ENCODE peak calls at places on chromosome 22, in nine cellular contexts. V is PC-3, A is GM23338, K is fibroblast of pulmonary artery, Z is keratinocyte, R is endodermal cell, H is heart right ventricle, W is astrocyte of the spinal cord, U is hepatocyte. O is an unnamed sample.

GRCh38 chr22:31363885-31364284 is 17.7 kb upstream of the PATZ1 start:
- DNase-seq in V (no peak), A (peak), K (no peak), Z (no peak), R (peak), H (no peak), W (no peak), U (no peak), O (no peak)

GRCh38 chr22:39746600-39747262 is 146.8 kb downstream of the ENTHD1 start:
- DNase-seq in V (no peak), A (no peak), K (no peak), Z (no peak), R (no peak), H (no peak), W (no peak), U (no peak), O (no peak)

GRCh38 chr22:19776433-19777031 is 16.0 kb downstream of the TBX1 start:
- DNase-seq in V (no peak), A (no peak), K (no peak), Z (no peak), R (peak), H (no peak), W (no peak), U (no peak), O (no peak)

GRCh38 chr22:46560696-46561295 is 23.4 kb upstream of the CELSR1 start:
- DNase-seq in V (no peak), A (no peak), K (no peak), Z (no peak), R (no peak), H (no peak), W (no peak), U (no peak), O (no peak)

GRCh38 chr22:19488884-19489843 is 9.4 kb downstream of the CDC45 start:
- DNase-seq in V (peak), A (no peak), K (peak), Z (no peak), R (no peak), H (no peak), W (no peak), U (no peak), O (no peak)

GRCh38 chr22:38066381-38067027 is 9.3 kb downstream of the PICK1 start:
- DNase-seq in V (no peak), A (no peak), K (no peak), Z (no peak), R (no peak), H (no peak), W (no peak), U (no peak), O (no peak)

GRCh38 chr22:23263651-23264555 is 83.6 kb downstream of the BCR start:
- DNase-seq in V (no peak), A (no peak), K (no peak), Z (no peak), R (no peak), H (no peak), W (no peak), U (no peak), O (no peak)

GRCh38 chr22:31099386-31099785 is 8.0 kb downstream of the SELENOM start:
- DNase-seq in V (no peak), A (no peak), K (no peak), Z (no peak), R (no peak), H (no peak), W (no peak), U (peak), O (no peak)

GRCh38 chr22:37599161-37599560 is 9.5 kb upstream of the GGA1 start:
- DNase-seq in V (peak), A (no peak), K (no peak), Z (no peak), R (no peak), H (peak), W (no peak), U (no peak), O (no peak)

GRCh38 chr22:29044657-29045176 is 16.9 kb downstream of the C22orf31 start:
- DNase-seq in V (no peak), A (no peak), K (peak), Z (no peak), R (no peak), H (no peak), W (peak), U (peak), O (no peak)

GRCh38 chr22:33723915-33724314 is 196.4 kb downstream of the LARGE1 start:
- DNase-seq in V (no peak), A (no peak), K (no peak), Z (no peak), R (no peak), H (peak), W (no peak), U (no peak), O (no peak)

GRCh38 chr22:50178471-50178864 is 7.2 kb upstream of the TRABD start:
- DNase-seq in V (no peak), A (peak), K (no peak), Z (no peak), R (no peak), H (no peak), W (no peak), U (no peak), O (no peak)

GRCh38 chr22:39522567-39523300 is 2.4 kb downstream of the ATF4 start:
- DNase-seq in V (peak), A (no peak), K (peak), Z (no peak), R (no peak), H (no peak), W (peak), U (no peak), O (peak)

GRCh38 chr22:46622081-46622521 is 1.9 kb downstream of the GRAMD4 start:
- DNase-seq in V (no peak), A (no peak), K (no peak), Z (no peak), R (no peak), H (peak), W (no peak), U (no peak), O (no peak)

GRCh38 chr22:25779890-25780289 is 37.9 kb downstream of the MYO18B start:
- DNase-seq in V (no peak), A (no peak), K (no peak), Z (no peak), R (no peak), H (no peak), W (no peak), U (no peak), O (no peak)

GRCh38 chr22:25775501-25775900 is 33.5 kb downstream of the MYO18B start:
- DNase-seq in V (no peak), A (peak), K (no peak), Z (no peak), R (peak), H (no peak), W (peak), U (no peak), O (no peak)

GRCh38 chr22:25777411-25777810 is 35.4 kb downstream of the MYO18B start:
- DNase-seq in V (no peak), A (no peak), K (no peak), Z (no peak), R (no peak), H (no peak), W (no peak), U (no peak), O (no peak)

GRCh38 chr22:25779426-25779825 is 37.4 kb downstream of the MYO18B start:
- DNase-seq in V (no peak), A (no peak), K (no peak), Z (no peak), R (no peak), H (no peak), W (no peak), U (no peak), O (no peak)

DNA sequence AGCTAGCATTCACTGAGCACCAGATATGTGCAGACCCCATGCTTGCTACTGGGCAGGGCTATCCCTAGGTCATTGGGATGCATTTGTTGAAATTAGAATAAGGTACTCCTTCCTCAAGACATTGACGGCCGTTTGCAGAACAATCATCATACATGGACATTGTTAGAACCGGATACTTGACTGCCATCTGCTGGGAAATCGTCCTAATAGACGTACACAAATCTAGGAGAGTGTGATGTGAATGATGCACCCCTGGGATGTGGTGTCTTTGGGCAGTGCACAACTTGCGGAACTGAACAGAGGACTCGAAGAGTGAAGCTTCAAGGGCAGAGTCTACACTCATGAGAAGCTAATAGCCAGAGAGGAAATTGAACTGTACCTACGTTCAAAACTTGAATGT is 35.9 kb downstream of the MYO18B start:
- DNase-seq in V (peak), A (peak), K (peak), Z (no peak), R (no peak), H (no peak), W (peak), U (peak), O (peak)
- TF ChIP-seq CTCF in V (peak), A (peak), K (peak), Z (peak), R (peak), H (peak), W (peak), U (peak), O (no peak)

DNA sequence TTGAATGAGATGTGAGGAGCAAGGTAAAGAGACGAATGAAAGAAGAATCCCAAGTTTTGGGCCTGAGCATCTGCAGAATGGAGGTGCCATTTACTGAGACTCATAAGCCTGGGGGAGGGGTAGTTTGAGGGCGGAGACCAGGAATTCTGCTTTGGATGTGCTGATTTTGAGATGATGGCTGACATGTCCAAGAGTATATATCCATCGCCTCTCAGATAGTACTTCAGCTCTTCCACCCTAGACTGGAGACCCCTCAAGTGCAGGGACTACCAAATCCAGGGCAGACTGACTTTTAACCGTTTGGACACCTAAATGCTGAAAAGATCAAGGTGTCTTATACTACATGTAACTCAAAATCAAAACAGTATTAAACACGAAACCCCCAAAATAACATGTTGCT is 1.3 kb upstream of the SDF2L1 start:
- DNase-seq in V (no peak), A (no peak), K (no peak), Z (no peak), R (no peak), H (no peak), W (no peak), U (no peak), O (no peak)
- H3K4me3 ChIP-seq in V (no peak), A (peak), K (no peak), Z (no peak), R (peak), H (no peak), W (no peak), U (no peak), O (no peak)

DNA sequence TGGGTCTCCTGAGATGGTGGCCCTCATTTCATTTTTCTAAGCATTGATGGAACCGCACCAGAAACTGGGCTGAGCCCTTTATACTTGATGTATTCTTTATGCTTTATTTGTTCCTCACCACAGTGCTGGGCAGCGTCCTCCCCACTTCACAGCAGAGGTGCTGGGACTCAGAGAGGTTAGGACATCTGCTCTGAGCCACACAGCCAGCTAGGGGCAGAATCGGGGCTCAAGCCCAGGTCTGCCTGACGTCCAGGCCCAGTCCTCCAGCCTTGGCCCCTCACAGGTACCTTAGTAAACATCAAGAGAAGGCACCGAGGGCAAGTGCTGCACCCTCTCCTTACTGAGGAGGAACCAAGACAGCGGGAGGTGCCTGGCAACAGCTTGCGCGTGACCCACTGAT is 20.2 kb upstream of the SHISAL1 start:
- DNase-seq in V (no peak), A (no peak), K (no peak), Z (no peak), R (no peak), H (no peak), W (no peak), U (no peak), O (no peak)
- TF ChIP-seq CTCF in V (no peak), A (no peak), K (no peak), Z (no peak), R (no peak), H (no peak), W (no peak), U (no peak), O (no peak)

DNA sequence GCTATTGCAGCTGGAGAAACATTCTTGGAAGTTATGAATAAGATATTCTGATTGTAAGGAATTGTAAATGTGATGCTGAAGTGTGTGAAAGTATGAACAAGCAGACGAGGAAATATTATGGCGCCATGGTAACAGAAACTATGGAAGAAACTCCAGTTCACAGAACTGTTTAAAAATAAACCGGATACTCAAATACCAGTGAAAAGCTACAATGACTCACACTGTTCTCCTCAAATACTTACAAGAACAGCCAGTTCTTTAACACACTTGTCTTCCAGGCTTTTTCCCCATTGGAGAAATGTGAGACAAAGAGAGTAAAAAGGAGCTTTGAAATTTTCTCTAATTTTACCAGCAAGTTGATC is 76.7 kb upstream of the ARFGAP3 start:
- DNase-seq in V (peak), A (no peak), K (peak), Z (no peak), R (no peak), H (peak), W (peak), U (peak), O (peak)
- H3K4me3 ChIP-seq in V (no peak), A (no peak), K (peak), Z (peak), R (no peak), H (peak), W (no peak), U (no peak), O (peak)

GRCh38 chr22:21641417-21641794 is 696 bp upstream of the SDF2L1 start:
- DNase-seq in V (peak), A (peak), K (peak), Z (no peak), R (peak), H (no peak), W (peak), U (peak), O (peak)

GRCh38 chr22:21642584-21643448 is 714 bp downstream of the SDF2L1 start:
- DNase-seq in V (peak), A (peak), K (peak), Z (no peak), R (peak), H (no peak), W (peak), U (peak), O (peak)

GRCh38 chr22:21641795-21642583 is at the start of gene SDF2L1:
- DNase-seq in V (peak), A (peak), K (peak), Z (peak), R (peak), H (peak), W (peak), U (peak), O (peak)

GRCh38 chr22:21646608-21647590 is 4.8 kb downstream of the SDF2L1 start:
- DNase-seq in V (peak), A (peak), K (peak), Z (no peak), R (peak), H (peak), W (peak), U (peak), O (peak)

GRCh38 chr22:21643533-21644357 is 1.6 kb downstream of the SDF2L1 start:
- DNase-seq in V (no peak), A (no peak), K (no peak), Z (no peak), R (no peak), H (no peak), W (no peak), U (no peak), O (no peak)
- TF ChIP-seq CTCF in V (peak), A (no peak), K (peak), Z (peak), R (peak), H (no peak), W (peak), U (peak), O (peak)